ENCODE peak calls at places on chromosomes 5 and 9, in seven cellular contexts. H is BJ, D is heart right ventricle, B is AG09309, O is dorsolateral prefrontal cortex, R is transverse colon, J is fibroblast of lung. S is an unnamed sample.
A peak's percentile ranks its signal among the peaks of the same experiment; 100 is the strongest.

GRCh38 chr5:168747987-168748777 is 169.0 kb upstream of the PANK3 start:
- DNase-seq in H (no peak), D (no peak), B (no peak), O (peak; percentile 47), R (peak; percentile 24), J (no peak), S (no peak)

GRCh38 chr9:126784401-126784800 is 20.4 kb upstream of the ZBTB43 start:
- DNase-seq in H (no peak), D (no peak), B (no peak), O (peak; percentile 20), R (no peak), J (no peak), S (no peak)

GRCh38 chr5:108637110-108637509 is 110.6 kb upstream of the FER start:
- DNase-seq in H (no peak), D (no peak), B (no peak), O (no peak), R (no peak), J (peak; percentile 14), S (peak; percentile 51)

GRCh38 chr9:113626735-113627495 is 163.4 kb downstream of the RGS3 start:
- DNase-seq in H (no peak), D (peak; percentile 60), B (no peak), O (peak; percentile 35), R (no peak), J (no peak), S (no peak)

GRCh38 chr5:149807614-149808013 is 77.5 kb downstream of the PPARGC1B start:
- DNase-seq in H (no peak), D (no peak), B (no peak), O (no peak), R (no peak), J (no peak), S (no peak)

GRCh38 chr9:68822596-68823165 is 117.6 kb downstream of the PIP5K1B start:
- DNase-seq in H (no peak), D (peak; percentile 65), B (no peak), O (no peak), R (peak; percentile 13), J (no peak), S (no peak)

GRCh38 chr5:125295405-125295872 is 549.0 kb upstream of the ZNF608 start:
- DNase-seq in H (no peak), D (no peak), B (no peak), O (no peak), R (no peak), J (peak; percentile 54), S (peak; percentile 49)

GRCh38 chr9:87447547-87448432 is 49.9 kb upstream of the DAPK1 start:
- DNase-seq in H (no peak), D (no peak), B (no peak), O (no peak), R (no peak), J (peak; percentile 6), S (no peak)

GRCh38 chr5:75341934-75342333 is 4.9 kb downstream of the HMGCR start:
- DNase-seq in H (no peak), D (no peak), B (no peak), O (no peak), R (no peak), J (no peak), S (no peak)

GRCh38 chr5:111680737-111681413 is 76.1 kb downstream of the NREP start:
- DNase-seq in H (peak; percentile 86), D (peak; percentile 88), B (peak; percentile 89), O (no peak), R (peak; percentile 66), J (peak; percentile 94), S (peak; percentile 96)

DNA sequence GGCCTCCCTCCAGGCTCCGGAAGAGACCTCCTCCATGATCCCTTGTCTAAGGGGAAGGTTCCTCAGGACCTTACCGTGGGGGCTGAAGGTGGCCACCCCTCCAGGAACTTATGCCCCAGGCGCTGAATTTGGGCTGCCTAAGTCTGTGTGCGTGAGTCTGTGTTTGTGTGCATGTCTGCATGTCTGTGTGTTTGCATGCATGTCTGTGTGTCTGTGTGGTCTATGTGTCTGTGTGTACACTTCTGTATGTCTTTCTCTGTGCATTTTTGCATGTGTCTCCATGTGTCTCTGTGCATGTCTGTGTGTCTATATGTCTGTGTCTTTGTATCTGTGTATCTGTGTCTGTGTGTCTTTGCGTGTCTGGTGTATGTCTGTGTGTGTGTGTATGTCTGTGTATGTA is 20.5 kb downstream of the ABO start:
- DNase-seq in H (no peak), D (no peak), B (no peak), O (no peak), R (no peak), J (no peak), S (no peak)
- H3K4me3 ChIP-seq in H (no peak overlapping the region), D (no peak overlapping the region), B (no peak overlapping the region), O (no peak overlapping the region), R (no peak overlapping the region), J (no peak overlapping the region), S (no peak overlapping the region)

GRCh38 chr9:111979561-111979960 is 82.9 kb downstream of the UGCG start:
- DNase-seq in H (no peak), D (no peak), B (no peak), O (no peak), R (no peak), J (no peak), S (no peak)

GRCh38 chr9:111980398-111980797 is 83.8 kb downstream of the UGCG start:
- DNase-seq in H (no peak), D (no peak), B (no peak), O (no peak), R (no peak), J (no peak), S (no peak)

GRCh38 chr9:111974092-111974681 is 77.6 kb downstream of the UGCG start:
- DNase-seq in H (peak; percentile 39), D (no peak), B (peak; percentile 29), O (no peak), R (no peak), J (peak; percentile 76), S (peak; percentile 74)

GRCh38 chr9:111978616-111979015 is 82.0 kb downstream of the UGCG start:
- DNase-seq in H (no peak), D (no peak), B (no peak), O (no peak), R (no peak), J (no peak), S (no peak)

GRCh38 chr9:111975709-111976108 is 79.1 kb downstream of the UGCG start:
- DNase-seq in H (no peak), D (no peak), B (no peak), O (no peak), R (peak; percentile 67), J (no peak), S (peak; percentile 43)
- TF ChIP-seq CTCF in H (no peak), D (no peak), B (no peak), O (no peak), R (no peak), J (no peak), S (no peak)

GRCh38 chr5:88689662-88690351 is 193.2 kb downstream of the MEF2C start:
- DNase-seq in H (no peak), D (no peak), B (no peak), O (peak; percentile 50), R (no peak), J (peak; percentile 77), S (peak; percentile 36)
- H3K4me3 ChIP-seq in H (no peak overlapping the region), D (no peak overlapping the region), B (no peak overlapping the region), O (peak overlapping the region; percentile 88), R (no peak overlapping the region), J (no peak overlapping the region), S (no peak overlapping the region)

GRCh38 chr5:136099870-136100269 is 32.8 kb upstream of the SMAD5 start:
- DNase-seq in H (no peak), D (no peak), B (no peak), O (no peak), R (no peak), J (no peak), S (no peak)

GRCh38 chr5:136094913-136095641 is 37.6 kb upstream of the SMAD5 start:
- DNase-seq in H (no peak), D (no peak), B (no peak), O (no peak), R (no peak), J (no peak), S (no peak)

GRCh38 chr5:136094189-136094912 is 38.3 kb upstream of the SMAD5 start:
- DNase-seq in H (no peak), D (no peak), B (no peak), O (no peak), R (peak; percentile 72), J (no peak), S (no peak)

GRCh38 chr5:136101884-136102283 is 30.8 kb upstream of the SMAD5 start:
- DNase-seq in H (no peak), D (no peak), B (no peak), O (no peak), R (no peak), J (no peak), S (no peak)

DNA sequence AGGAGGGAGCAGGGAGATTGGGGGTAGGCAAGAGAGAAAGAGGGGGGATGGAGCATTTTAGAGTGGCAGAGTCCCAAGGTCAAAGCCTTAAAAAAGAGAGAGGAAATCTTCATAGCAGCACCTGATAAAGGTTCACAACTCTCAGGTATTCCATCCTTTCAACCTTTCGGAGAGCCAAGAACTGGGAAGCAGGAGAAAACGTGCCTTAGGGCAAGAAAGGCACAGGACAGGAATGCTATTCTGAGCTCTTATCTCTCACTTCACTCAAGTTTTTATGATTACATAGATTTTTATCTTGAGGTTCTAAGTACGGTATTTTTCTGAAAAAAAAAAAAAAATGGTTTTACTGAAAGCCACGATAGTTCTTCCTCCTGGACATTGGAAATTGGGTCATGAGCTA is 34.5 kb upstream of the SMAD5 start:
- DNase-seq in H (no peak), D (no peak), B (no peak), O (no peak), R (no peak), J (no peak), S (no peak)
- TF ChIP-seq CTCF in H (no peak), D (no peak), B (no peak), O (no peak), R (no peak), J (no peak), S (no peak)

DNA sequence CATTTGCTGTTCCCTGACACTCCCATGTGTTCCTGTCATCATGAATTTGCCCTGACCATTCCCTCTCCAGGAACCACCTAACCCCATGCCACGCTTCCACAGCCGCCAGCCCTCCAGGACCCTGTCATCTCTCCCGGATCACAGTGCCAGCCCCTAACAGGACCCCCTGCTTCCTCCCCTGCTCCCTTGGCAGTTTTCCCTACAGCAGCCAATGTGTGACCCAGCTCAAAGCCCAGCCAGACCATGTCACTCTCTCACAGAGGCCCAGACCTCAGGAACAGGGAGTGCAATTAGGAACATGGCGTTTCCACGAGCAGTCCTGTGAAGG is 8.1 kb downstream of the FOXE1 start:
- DNase-seq in H (no peak), D (no peak), B (no peak), O (no peak), R (no peak), J (no peak), S (no peak)
- H3K4me3 ChIP-seq in H (no peak overlapping the region), D (no peak overlapping the region), B (no peak overlapping the region), O (no peak overlapping the region), R (no peak overlapping the region), J (no peak overlapping the region), S (no peak overlapping the region)